ENCODE peak calls at places on chromosomes 2 and 18, in eight cellular contexts. P, Y, G, Q, W, A, K and D are unnamed samples.

GRCh38 chr2:100321881-100322820 is at the start of gene LONRF2:
- DNase-seq in W (peak; percentile 71), Y (no peak), K (peak; percentile 38), A (no peak), G (peak; percentile 67), Q (no peak), P (peak; percentile 38), D (peak; percentile 4)

GRCh38 chr2:172578054-172578453 is 22.2 kb downstream of the PDK1 start:
- DNase-seq in P (no peak), K (no peak), W (no peak), Y (no peak), A (no peak), G (no peak), Q (no peak), D (no peak)

GRCh38 chr2:236309669-236310029 is 45.4 kb upstream of the ASB18 start:
- DNase-seq in Q (peak; percentile 73), W (no peak), Y (no peak), P (peak; percentile 10), G (peak; percentile 82), K (no peak), A (no peak), D (peak; percentile 4)

GRCh38 chr2:223696719-223697118 is 94.6 kb upstream of the SCG2 start:
- DNase-seq in A (no peak), P (peak; percentile 66), K (no peak), Y (no peak), Q (no peak), W (no peak), G (no peak), D (no peak)

GRCh38 chr2:120564213-120565094 is 171.2 kb upstream of the GLI2 start:
- DNase-seq in A (no peak), Q (peak; percentile 9), P (no peak), Y (no peak), W (no peak), K (no peak), G (peak; percentile 73), D (no peak)

GRCh38 chr18:54828290-54828871 is at the start of gene RAB27B:
- DNase-seq in P (peak; percentile 94), G (peak; percentile 90), A (peak; percentile 82), Q (peak; percentile 65), K (peak; percentile 91), W (peak; percentile 75), Y (peak; percentile 11), D (peak; percentile 90)

GRCh38 chr2:234689911-234690379 is 193.1 kb upstream of the ARL4C start:
- DNase-seq in G (no peak), A (no peak), K (no peak), W (no peak), P (no peak), Y (no peak), Q (no peak), D (no peak)

GRCh38 chr2:178677599-178677998 is 129.6 kb downstream of the TTN start:
- DNase-seq in Y (no peak), P (no peak), K (no peak), G (no peak), W (no peak), Q (no peak), A (no peak), D (no peak)

GRCh38 chr2:31987454-31987853 is 23.4 kb downstream of the MEMO1 start:
- DNase-seq in A (no peak), P (peak; percentile 69), G (no peak), W (no peak), Y (no peak), K (no peak), Q (no peak), D (no peak)

GRCh38 chr2:235493775-235494715 is at the start of gene AGAP1:
- DNase-seq in A (no peak), P (peak; percentile 83), W (peak; percentile 97), G (peak; percentile 96), K (peak; percentile 94), Q (peak; percentile 93), Y (peak; percentile 81), D (peak; percentile 88)

GRCh38 chr2:164479460-164479859 is 141.8 kb downstream of the GRB14 start:
- DNase-seq in A (no peak), Q (peak; percentile 47), W (peak; percentile 48), K (no peak), P (peak; percentile 45), G (peak; percentile 75), Y (peak; percentile 18), D (no peak)

GRCh38 chr18:46705521-46705920 is 48.5 kb upstream of the LOXHD1 start:
- DNase-seq in A (no peak), Q (no peak), K (no peak), Y (no peak), W (no peak), P (no peak), G (peak; percentile 61), D (no peak)

GRCh38 chr18:69936191-69936558 is 11.5 kb downstream of the CD226 start:
- DNase-seq in K (no peak), Q (no peak), P (no peak), A (peak; percentile 41), Y (no peak), W (no peak), G (no peak), D (peak; percentile 54)

GRCh38 chr2:91477731-91478672 is 2786.5 kb downstream of the RPIA start:
- DNase-seq in W (peak; percentile 84), Y (no peak), Q (peak; percentile 17), A (no peak), K (peak; percentile 50), G (peak; percentile 12), P (peak; percentile 14), D (no peak)

GRCh38 chr18:43931439-43931838 is 654.1 kb upstream of the SYT4 start:
- DNase-seq in A (no peak), W (no peak), G (no peak), Y (no peak), K (no peak), P (no peak), Q (no peak), D (no peak)

GRCh38 chr2:67037655-67038054 is 359.5 kb upstream of the ETAA1 start:
- DNase-seq in A (no peak), K (no peak), Y (no peak), P (no peak), G (no peak), W (no peak), Q (peak; percentile 45), D (peak; percentile 69)

GRCh38 chr2:55856936-55857335 is 66.6 kb downstream of the EFEMP1 start:
- DNase-seq in Q (no peak), A (no peak), W (no peak), G (no peak), Y (no peak), K (no peak), P (peak; percentile 73), D (no peak)

GRCh38 chr18:63708650-63709049 is 5.9 kb downstream of the SERPINB11 start:
- DNase-seq in A (no peak), P (peak; percentile 89), Y (no peak), Q (no peak), K (no peak), W (no peak), G (no peak), D (no peak)

GRCh38 chr2:24972315-24972958 is 682 bp upstream of the DNAJC27 start:
- DNase-seq in G (peak; percentile 36), Y (peak; percentile 25), A (peak; percentile 51), P (peak; percentile 36), Q (peak; percentile 65), W (peak; percentile 64), K (peak; percentile 51), D (peak; percentile 52)

GRCh38 chr2:12964904-12965539 is 248.3 kb downstream of the TRIB2 start:
- DNase-seq in G (no peak), K (no peak), P (no peak), Y (no peak), Q (peak; percentile 73), A (no peak), W (no peak), D (no peak)

GRCh38 chr18:13120967-13121586 is 97.5 kb upstream of the LDLRAD4 start:
- DNase-seq in P (peak; percentile 86), G (no peak), W (no peak), Q (no peak), K (no peak), A (no peak), Y (no peak), D (no peak)

GRCh38 chr2:42054657-42055430 is 7.0 kb downstream of the PKDCC start:
- DNase-seq in W (peak; percentile 61), P (no peak), A (no peak), Y (no peak), G (no peak), Q (no peak), K (peak; percentile 88), D (peak; percentile 72)

GRCh38 chr2:42059261-42059898 is 11.6 kb downstream of the PKDCC start:
- DNase-seq in A (no peak), Y (no peak), G (no peak), P (no peak), K (no peak), Q (peak; percentile 34), W (peak; percentile 59), D (no peak)

GRCh38 chr2:42057902-42058450 is 10.2 kb downstream of the PKDCC start:
- DNase-seq in P (no peak), K (no peak), A (no peak), Y (no peak), G (peak; percentile 36), Q (no peak), W (no peak), D (no peak)

GRCh38 chr2:42055573-42056514 is 8.0 kb downstream of the PKDCC start:
- DNase-seq in K (peak; percentile 84), Y (no peak), P (no peak), W (no peak), G (no peak), Q (peak; percentile 42), A (no peak), D (peak; percentile 98)

GRCh38 chr2:42057159-42057901 is 9.5 kb downstream of the PKDCC start:
- DNase-seq in G (no peak), Q (no peak), K (no peak), W (no peak), Y (no peak), A (no peak), P (no peak), D (no peak)
- H3K4me1 ChIP-seq in G (peaks cover 57% of the 10 kb centered on the region), Q (peaks cover 84% of the 10 kb centered on the region), K (peaks cover 81% of the 10 kb centered on the region), W (peaks cover 41% of the 10 kb centered on the region), Y (peaks cover 67% of the 10 kb centered on the region), A (no peaks in the 10 kb centered on the region), P (peaks cover 21% of the 10 kb centered on the region), D (peaks cover 17% of the 10 kb centered on the region)

GRCh38 chr2:233482616-233483015 is 84.0 kb downstream of the USP40 start:
- DNase-seq in Y (no peak), Q (no peak), P (no peak), K (no peak), W (no peak), G (no peak), A (no peak), D (no peak)
- H3K4me1 ChIP-seq in Y (no peaks in the 10 kb centered on the region), Q (peaks cover 20% of the 10 kb centered on the region), P (peaks cover 9% of the 10 kb centered on the region), K (no peaks in the 10 kb centered on the region), W (peaks cover 3% of the 10 kb centered on the region), G (no peaks in the 10 kb centered on the region), A (no peaks in the 10 kb centered on the region), D (no peaks in the 10 kb centered on the region)

GRCh38 chr2:33081691-33082090 is 134.9 kb downstream of the LTBP1 start:
- DNase-seq in Y (no peak), W (no peak), G (no peak), A (no peak), Q (no peak), P (no peak), K (no peak), D (no peak)
- H3K4me1 ChIP-seq in Y (peaks cover 15% of the 10 kb centered on the region), W (peaks cover 17% of the 10 kb centered on the region), G (peaks cover 19% of the 10 kb centered on the region), A (no peaks in the 10 kb centered on the region), Q (peaks cover 9% of the 10 kb centered on the region), P (no peaks in the 10 kb centered on the region), K (peaks cover 7% of the 10 kb centered on the region), D (peaks cover 3% of the 10 kb centered on the region)

DNA sequence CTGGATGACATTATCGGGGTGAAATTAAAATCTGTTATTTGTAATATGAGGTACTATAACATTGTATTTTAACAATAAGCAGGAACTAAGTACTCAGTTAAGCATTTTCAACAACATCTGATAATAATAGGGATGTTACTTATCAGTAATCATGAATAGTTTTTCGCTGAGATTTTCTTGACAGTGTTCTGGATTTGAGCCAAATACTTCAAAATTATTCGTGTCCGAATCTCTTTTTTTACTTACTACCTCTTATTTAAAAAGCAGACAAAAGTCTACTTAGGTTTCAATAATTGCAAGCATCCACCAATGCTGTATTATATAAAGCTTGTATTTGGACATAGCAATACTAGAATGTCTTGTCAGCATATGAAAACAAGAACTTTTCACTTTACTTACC is 6.4 kb upstream of the ANKRD12 start:
- DNase-seq in A (no peak), K (no peak), G (no peak), Q (no peak), Y (no peak), W (no peak), P (no peak), D (no peak)
- H3K4me1 ChIP-seq in A (peaks cover 56% of the 10 kb centered on the region), K (peaks cover 21% of the 10 kb centered on the region), G (peaks cover under 1% of the 10 kb centered on the region), Q (no peaks in the 10 kb centered on the region), Y (no peaks in the 10 kb centered on the region), W (no peaks in the 10 kb centered on the region), P (no peaks in the 10 kb centered on the region), D (no peaks in the 10 kb centered on the region)